ENCODE peak calls at places on chromosomes 4 and X, in four cellular contexts. N, S, W and Y are unnamed samples.
A peak's percentile ranks its signal among the peaks of the same experiment; 100 is the strongest.

GRCh38 chr4:25029479-25030282 is 1.1 kb downstream of the LGI2 start:
- DNase-seq in N (no peak), S (no peak), W (no peak), Y (no peak)

GRCh38 chr4:52051213-52051614 is at the start of gene SPATA18:
- DNase-seq in N (no peak), S (peak; percentile 41), W (no peak), Y (no peak)

GRCh38 chr4:155271557-155271956 is 63.1 kb downstream of the NPY2R start:
- DNase-seq in N (no peak), S (no peak), W (no peak), Y (no peak)

GRCh38 chrX:1484638-1485019 is 31.9 kb upstream of the ASMTL start:
- DNase-seq in N (no peak), S (no peak), W (no peak), Y (no peak)

GRCh38 chrX:119698835-119699234 is 5.9 kb upstream of the SEPTIN6 start:
- DNase-seq in N (no peak), S (peak; percentile 47), W (peak; percentile 58), Y (no peak)

GRCh38 chr4:73662709-73663546 is 42.7 kb upstream of the RASSF6 start:
- DNase-seq in N (no peak), S (peak; percentile 72), W (peak; percentile 77), Y (no peak)

GRCh38 chr4:138892483-138893386 is 122.8 kb upstream of the NOCT start:
- DNase-seq in N (no peak), S (no peak), W (no peak), Y (no peak)

GRCh38 chrX:145818522-145819075 is 970 bp downstream of the SLITRK2 start:
- DNase-seq in N (no peak), S (no peak), W (no peak), Y (no peak)

GRCh38 chr4:33334416-33334815 is 2614.2 kb downstream of the PCDH7 start:
- DNase-seq in N (no peak), S (no peak), W (no peak), Y (no peak)

GRCh38 chr4:52873861-52874343 is 11.8 kb downstream of the RASL11B start:
- DNase-seq in N (no peak), S (no peak), W (no peak), Y (no peak)

GRCh38 chr4:145870155-145871020 is 68.2 kb downstream of the ZNF827 start:
- DNase-seq in N (no peak), S (no peak), W (no peak), Y (no peak)

GRCh38 chrX:68186552-68187262 is 246.6 kb downstream of the OPHN1 start:
- DNase-seq in N (no peak), S (peak; percentile 4), W (no peak), Y (no peak)

GRCh38 chr4:155954939-155955338 is 1.3 kb upstream of the CTSO start:
- DNase-seq in N (no peak), S (peak; percentile 40), W (no peak), Y (no peak)

GRCh38 chrX:53166103-53166502 is 58.9 kb downstream of the KDM5C start:
- DNase-seq in N (no peak), S (no peak), W (no peak), Y (no peak)

GRCh38 chr4:184384056-184384809 is 90.1 kb downstream of the IRF2 start:
- DNase-seq in N (no peak), S (peak; percentile 13), W (no peak), Y (no peak)

GRCh38 chrX:45518552-45518951 is 317.9 kb upstream of the DIPK2B start:
- DNase-seq in N (no peak), S (no peak), W (no peak), Y (no peak)

GRCh38 chr4:110663206-110663605 is 40.3 kb upstream of the PITX2 start:
- DNase-seq in N (no peak), S (peak; percentile 32), W (no peak), Y (no peak)

GRCh38 chr4:182918791-182919302 is 1.7 kb upstream of the DCTD start:
- DNase-seq in N (no peak), S (no peak), W (no peak), Y (no peak)

GRCh38 chrX:103101280-103102042 is 8.5 kb upstream of the NXF3 start:
- DNase-seq in N (no peak), S (no peak), W (no peak), Y (no peak)

GRCh38 chr4:133600008-133600407 is 450.9 kb downstream of the PCDH10 start:
- DNase-seq in N (no peak), S (no peak), W (no peak), Y (no peak)

GRCh38 chr4:74374561-74375327 is 9.8 kb downstream of the EREG start:
- DNase-seq in N (no peak), S (peak; percentile 90), W (no peak), Y (no peak)

GRCh38 chrX:31590581-31591113 is 518.8 kb upstream of the FTHL17 start:
- DNase-seq in N (no peak), S (no peak), W (no peak), Y (no peak)

GRCh38 chr4:156686120-156686519 is 285.5 kb downstream of the PDGFC start:
- DNase-seq in N (no peak), S (no peak), W (no peak), Y (no peak)

GRCh38 chr4:108751321-108751720 is 11.5 kb downstream of the ETNPPL start:
- DNase-seq in N (no peak), S (no peak), W (no peak), Y (no peak)

GRCh38 chr4:70722199-70722791 is 531 bp downstream of the RUFY3 start:
- DNase-seq in N (no peak), S (no peak), W (peak; percentile 35), Y (no peak)

GRCh38 chrX:68880846-68881513 is 52.2 kb downstream of the EFNB1 start:
- DNase-seq in N (no peak), S (no peak), W (no peak), Y (no peak)

GRCh38 chrX:10415704-10416001 is 204.7 kb downstream of the MID1 start:
- DNase-seq in N (no peak), S (no peak), W (no peak), Y (no peak)

GRCh38 chrX:39755152-39756032 is 342.4 kb downstream of the BCOR start:
- DNase-seq in N (no peak), S (peak; percentile 86), W (peak; percentile 36), Y (no peak)

GRCh38 chrX:121121021-121121420 is 73.6 kb downstream of the GLUD2 start:
- DNase-seq in N (no peak), S (no peak), W (no peak), Y (no peak)

GRCh38 chrX:3231766-3232165 is 114.7 kb downstream of the MXRA5 start:
- DNase-seq in N (no peak), S (no peak), W (no peak), Y (no peak)